ENCODE peak calls at places on chromosomes 6 and 20, in five cellular contexts. One of them, this sample, is unnamed.
A peak's percentile ranks its signal among the peaks of the same experiment; 100 is the strongest.

GRCh38 chr6:152750694-152751093 is at the start of gene VIP:
- DNase-seq in neural progenitor cell: peak; percentile 82
- DNase-seq in NCI-H460: peak; percentile 32
- DNase-seq in GM06990: no peak
- DNase-seq in GM23248: peak; percentile 66
- DNase-seq in this sample: peak; percentile 16

GRCh38 chr20:35257175-35257909 is 20.6 kb downstream of the MMP24OS start:
- DNase-seq in GM06990: no peak
- DNase-seq in GM23248: no peak
- DNase-seq in neural progenitor cell: no peak
- DNase-seq in NCI-H460: no peak
- DNase-seq in this sample: peak; percentile 81

GRCh38 chr6:7912024-7912423 is 1.4 kb upstream of the TXNDC5 start:
- DNase-seq in GM23248: no peak
- DNase-seq in GM06990: no peak
- DNase-seq in neural progenitor cell: no peak
- DNase-seq in NCI-H460: no peak
- DNase-seq in this sample: no peak

GRCh38 chr20:48592107-48592940 is 235.5 kb downstream of the PREX1 start:
- DNase-seq in GM23248: no peak
- DNase-seq in neural progenitor cell: no peak
- DNase-seq in GM06990: no peak
- DNase-seq in NCI-H460: no peak
- DNase-seq in this sample: no peak

GRCh38 chr20:37804584-37805566 is 98.1 kb upstream of the VSTM2L start:
- DNase-seq in NCI-H460: no peak
- DNase-seq in GM06990: peak; percentile 68
- DNase-seq in GM23248: no peak
- DNase-seq in neural progenitor cell: no peak
- DNase-seq in this sample: no peak

GRCh38 chr20:50580842-50581544 is 70.8 kb downstream of the PTPN1 start:
- DNase-seq in GM06990: no peak
- DNase-seq in neural progenitor cell: no peak
- DNase-seq in NCI-H460: no peak
- DNase-seq in GM23248: peak; percentile 42
- DNase-seq in this sample: no peak

GRCh38 chr6:16770701-16771569 is 9.7 kb upstream of the ATXN1 start:
- DNase-seq in GM06990: peak; percentile 75
- DNase-seq in NCI-H460: peak; percentile 67
- DNase-seq in neural progenitor cell: peak; percentile 85
- DNase-seq in GM23248: peak; percentile 93
- DNase-seq in this sample: peak; percentile 66

GRCh38 chr6:235763-236360 is 56.4 kb upstream of the DUSP22 start:
- DNase-seq in GM06990: no peak
- DNase-seq in neural progenitor cell: peak; percentile 34
- DNase-seq in GM23248: peak; percentile 25
- DNase-seq in NCI-H460: no peak
- DNase-seq in this sample: no peak

GRCh38 chr6:53042112-53042511 is 23.1 kb upstream of the FBXO9 start:
- DNase-seq in neural progenitor cell: no peak
- DNase-seq in NCI-H460: no peak
- DNase-seq in GM06990: no peak
- DNase-seq in GM23248: peak; percentile 93
- DNase-seq in this sample: peak; percentile 7

GRCh38 chr20:53713328-53714056 is 119.9 kb upstream of the ZNF217 start:
- DNase-seq in neural progenitor cell: no peak
- DNase-seq in GM23248: no peak
- DNase-seq in NCI-H460: no peak
- DNase-seq in GM06990: no peak
- DNase-seq in this sample: no peak

GRCh38 chr20:17530716-17531536 is at the start of gene BFSP1:
- DNase-seq in neural progenitor cell: peak; percentile 96
- DNase-seq in GM06990: peak; percentile 63
- DNase-seq in GM23248: peak; percentile 81
- DNase-seq in NCI-H460: peak; percentile 51
- DNase-seq in this sample: peak; percentile 54

GRCh38 chr6:129393659-129394058 is 316.3 kb downstream of the ARHGAP18 start:
- DNase-seq in neural progenitor cell: no peak
- DNase-seq in GM23248: no peak
- DNase-seq in GM06990: no peak
- DNase-seq in NCI-H460: no peak
- DNase-seq in this sample: no peak

This sample was measured in A549.